ENCODE peak calls at places on chromosomes 5 and 9, in eight cellular contexts. H is MM.1S, V is PC-3, F is SK-N-SH, G is PC-9, Y is HCT116, S is hepatocyte, Z is GM23248. J is an unnamed sample.

GRCh38 chr9:113620377-113621161 is 157.0 kb downstream of the RGS3 start:
- DNase-seq in H (no peak), V (peak; percentile 82), F (peak; percentile 83), G (peak; percentile 92), Y (peak; percentile 56), S (peak; percentile 91), Z (peak; percentile 88), J (no peak)

GRCh38 chr9:79256691-79257213 is 315.0 kb upstream of the TLE4 start:
- DNase-seq in H (no peak), V (peak; percentile 64), F (no peak), G (no peak), Y (no peak), S (peak; percentile 34), Z (peak; percentile 55), J (no peak)

GRCh38 chr9:33881635-33882034 is 64.7 kb downstream of the UBE2R2 start:
- DNase-seq in H (no peak), V (peak; percentile 10), F (no peak), G (no peak), Y (no peak), S (no peak), Z (peak; percentile 56), J (no peak)

GRCh38 chr9:113654605-113655193 is 191.2 kb downstream of the RGS3 start:
- DNase-seq in H (no peak), V (no peak), F (no peak), G (no peak), Y (no peak), S (no peak), Z (peak; percentile 54), J (no peak)

GRCh38 chr5:161602739-161603138 is 56.2 kb upstream of the GABRB2 start:
- DNase-seq in H (no peak), V (no peak), F (no peak), G (no peak), Y (no peak), S (no peak), Z (no peak), J (no peak)

GRCh38 chr5:14237313-14238086 is 94.4 kb downstream of the TRIO start:
- DNase-seq in H (no peak), V (no peak), F (no peak), G (no peak), Y (no peak), S (no peak), Z (no peak), J (no peak)

GRCh38 chr5:133921899-133922468 is 46.4 kb downstream of the C5orf15 start:
- DNase-seq in H (no peak), V (no peak), F (peak; percentile 56), G (no peak), Y (no peak), S (no peak), Z (no peak), J (no peak)

GRCh38 chr5:51495672-51496071 is 112.4 kb downstream of the ISL1 start:
- DNase-seq in H (no peak), V (peak; percentile 76), F (no peak), G (peak; percentile 29), Y (no peak), S (peak; percentile 4), Z (peak; percentile 19), J (no peak)

GRCh38 chr5:146699129-146699528 is 179.4 kb downstream of the PPP2R2B start:
- DNase-seq in H (no peak), V (no peak), F (no peak), G (no peak), Y (no peak), S (no peak), Z (no peak), J (no peak)

GRCh38 chr9:131119600-131119999 is 5.8 kb upstream of the NUP214 start:
- DNase-seq in H (no peak), V (no peak), F (no peak), G (no peak), Y (no peak), S (no peak), Z (no peak), J (no peak)

GRCh38 chr5:144309265-144309664 is 138.6 kb downstream of the KCTD16 start:
- DNase-seq in H (no peak), V (no peak), F (no peak), G (no peak), Y (no peak), S (peak; percentile 11), Z (no peak), J (no peak)

GRCh38 chr5:134059758-134060495 is 54.6 kb upstream of the TCF7 start:
- DNase-seq in H (no peak), V (no peak), F (no peak), G (no peak), Y (no peak), S (no peak), Z (peak; percentile 53), J (no peak)

GRCh38 chr5:129306725-129307124 is 153.4 kb upstream of the ADAMTS19 start:
- DNase-seq in H (no peak), V (no peak), F (no peak), G (no peak), Y (no peak), S (no peak), Z (no peak), J (no peak)

GRCh38 chr5:176570044-176570443 is 20.9 kb downstream of the CDHR2 start:
- DNase-seq in H (no peak), V (peak; percentile 15), F (no peak), G (no peak), Y (no peak), S (no peak), Z (peak; percentile 31), J (peak; percentile 16)

GRCh38 chr5:59583151-59583809 is 310.2 kb downstream of the PDE4D start:
- DNase-seq in H (no peak), V (no peak), F (no peak), G (no peak), Y (no peak), S (peak; percentile 18), Z (no peak), J (no peak)

GRCh38 chr9:93698140-93698908 is 121.9 kb downstream of the PHF2 start:
- DNase-seq in H (no peak), V (no peak), F (no peak), G (no peak), Y (no peak), S (no peak), Z (no peak), J (no peak)

GRCh38 chr9:93701494-93702218 is 125.3 kb downstream of the PHF2 start:
- DNase-seq in H (no peak), V (no peak), F (no peak), G (no peak), Y (no peak), S (no peak), Z (no peak), J (no peak)

GRCh38 chr9:93697352-93698139 is 121.2 kb downstream of the PHF2 start:
- DNase-seq in H (no peak), V (no peak), F (no peak), G (no peak), Y (no peak), S (no peak), Z (no peak), J (no peak)

GRCh38 chr9:93699650-93700049 is 123.3 kb downstream of the PHF2 start:
- DNase-seq in H (no peak), V (no peak), F (no peak), G (no peak), Y (no peak), S (no peak), Z (no peak), J (peak; percentile 38)

GRCh38 chr9:93702261-93702660 is 125.9 kb downstream of the PHF2 start:
- DNase-seq in H (no peak), V (no peak), F (no peak), G (no peak), Y (no peak), S (no peak), Z (no peak), J (no peak)
- H3K27ac ChIP-seq in H (no peak overlapping the region), V (no peak overlapping the region), F (no peak overlapping the region), G (no peak overlapping the region), Y (no peak overlapping the region), S (no peak overlapping the region), Z (no peak overlapping the region), J (no peak overlapping the region)

GRCh38 chr9:82893549-82893948 is 169.4 kb downstream of the RASEF start:
- DNase-seq in H (no peak), V (no peak), F (no peak), G (no peak), Y (no peak), S (no peak), Z (no peak), J (no peak)
- H3K9me2 ChIP-seq in H (no peaks in the 10 kb centered on the region), V (no peaks in the 10 kb centered on the region), F (no peaks in the 10 kb centered on the region), G (no peaks in the 10 kb centered on the region), Y (no peaks in the 10 kb centered on the region), S (no peaks in the 10 kb centered on the region), Z (no peaks in the 10 kb centered on the region), J (no peaks in the 10 kb centered on the region)

GRCh38 chr5:142845402-142845901 is 75.3 kb downstream of the ARHGAP26 start:
- DNase-seq in H (peak; percentile 62), V (no peak), F (peak; percentile 45), G (no peak), Y (no peak), S (no peak), Z (no peak), J (no peak)
- H3K4me2 ChIP-seq in H (peak overlapping the region; percentile 37), V (peak overlapping the region; percentile 70), F (no peak overlapping the region), G (peak overlapping the region; percentile 67), Y (peak overlapping the region; percentile 61), S (no peak overlapping the region), Z (no peak overlapping the region), J (no peak overlapping the region)

GRCh38 chr9:83257937-83258336 is 195.0 kb upstream of the RASEF start:
- DNase-seq in H (no peak), V (no peak), F (no peak), G (no peak), Y (no peak), S (no peak), Z (no peak), J (no peak)
- H3K27ac ChIP-seq in H (no peak overlapping the region), V (no peak overlapping the region), F (no peak overlapping the region), G (no peak overlapping the region), Y (no peak overlapping the region), S (no peak overlapping the region), Z (no peak overlapping the region), J (no peak overlapping the region)

J was measured in OCI-LY7.